ENCODE peak calls at places on chromosomes 2 and 18, in ten cellular contexts. I is psoas muscle; U is mesenteric fat pad; D is CD8-positive, alpha-beta T cell; X is stimulated activated CD8-positive, alpha-beta memory T cell treated with anti-CD3 and anti-CD28 coated beads, Interleukin-15, amount 100 ng/mL, for 24 hours; W is LoVo; K is lower lobe of right lung; V is AML-193; J is putamen; Z is head of caudate nucleus. B is an unnamed sample.

GRCh38 chr2:96916156-96917007 is 46.5 kb upstream of the SEMA4C start:
- DNase-seq in I (no peak), U (no peak), D (no peak), X (no peak), W (no peak), K (no peak), V (no peak), J (peak; percentile 77), Z (peak; percentile 86), B (no peak)

GRCh38 chr2:19675003-19675629 is 226.7 kb downstream of the TTC32 start:
- DNase-seq in I (no peak), U (no peak), D (no peak), X (no peak), W (no peak), K (no peak), V (no peak), J (no peak), Z (no peak), B (no peak)

GRCh38 chr2:216274194-216274593 is 98.1 kb downstream of the MARCHF4 start:
- DNase-seq in I (no peak), U (no peak), D (no peak), X (no peak), W (no peak), K (no peak), V (no peak), J (no peak), Z (no peak), B (no peak)

GRCh38 chr2:9055471-9055870 is 52.0 kb upstream of the MBOAT2 start:
- DNase-seq in I (no peak), U (no peak), D (no peak), X (no peak), W (no peak), K (no peak), V (no peak), J (no peak), Z (no peak), B (no peak)

GRCh38 chr2:127884436-127884835 is 1.3 kb downstream of the AMMECR1L start:
- DNase-seq in I (no peak), U (no peak), D (no peak), X (no peak), W (no peak), K (no peak), V (no peak), J (no peak), Z (no peak), B (no peak)

GRCh38 chr2:39715822-39716221 is 50.1 kb downstream of the TMEM178A start:
- DNase-seq in I (no peak), U (no peak), D (no peak), X (no peak), W (no peak), K (no peak), V (no peak), J (no peak), Z (no peak), B (no peak)

GRCh38 chr2:201654611-201655384 is 11.5 kb upstream of the TMEM237 start:
- DNase-seq in I (no peak), U (no peak), D (no peak), X (no peak), W (no peak), K (no peak), V (no peak), J (no peak), Z (no peak), B (no peak)

GRCh38 chr2:119387381-119388129 is 20.8 kb downstream of the DBI start:
- DNase-seq in I (peak; percentile 74), U (peak; percentile 88), D (peak; percentile 37), X (no peak), W (no peak), K (peak; percentile 88), V (peak; percentile 87), J (peak; percentile 53), Z (peak; percentile 81), B (peak; percentile 44)

GRCh38 chr2:95301186-95301585 is 4.0 kb downstream of the KCNIP3 start:
- DNase-seq in I (no peak), U (no peak), D (no peak), X (no peak), W (no peak), K (no peak), V (no peak), J (no peak), Z (no peak), B (no peak)

GRCh38 chr18:48902023-48902855 is 48.5 kb downstream of the SMAD7 start:
- DNase-seq in I (peak; percentile 88), U (peak; percentile 95), D (no peak), X (no peak), W (peak; percentile 78), K (peak; percentile 89), V (no peak), J (no peak), Z (peak; percentile 84), B (peak; percentile 79)

GRCh38 chr18:27750014-27750413 is 426.9 kb downstream of the CDH2 start:
- DNase-seq in I (no peak), U (no peak), D (no peak), X (no peak), W (peak; percentile 1), K (no peak), V (peak; percentile 18), J (peak; percentile 22), Z (peak; percentile 75), B (no peak)

GRCh38 chr2:13035866-13036265 is 319.1 kb downstream of the TRIB2 start:
- DNase-seq in I (no peak), U (no peak), D (no peak), X (no peak), W (no peak), K (no peak), V (no peak), J (peak; percentile 36), Z (peak; percentile 46), B (no peak)

GRCh38 chr2:219495531-219496122 is 3.1 kb upstream of the GMPPA start:
- DNase-seq in I (peak; percentile 88), U (no peak), D (peak; percentile 64), X (peak; percentile 17), W (peak; percentile 46), K (no peak), V (peak; percentile 47), J (peak; percentile 76), Z (peak; percentile 89), B (peak; percentile 59)

GRCh38 chr2:84717302-84717701 is 163.6 kb downstream of the TRABD2A start:
- DNase-seq in I (no peak), U (no peak), D (no peak), X (no peak), W (no peak), K (no peak), V (no peak), J (no peak), Z (no peak), B (no peak)

GRCh38 chr2:99707592-99707991 is 217.8 kb upstream of the REV1 start:
- DNase-seq in I (no peak), U (no peak), D (no peak), X (no peak), W (no peak), K (no peak), V (no peak), J (no peak), Z (no peak), B (no peak)

GRCh38 chr18:34352385-34353163 is 127.9 kb upstream of the NOL4 start:
- DNase-seq in I (no peak), U (no peak), D (no peak), X (no peak), W (no peak), K (no peak), V (no peak), J (peak; percentile 0), Z (no peak), B (no peak)

GRCh38 chr2:157831573-157832315 is 44.4 kb downstream of the ACVR1 start:
- DNase-seq in I (no peak), U (no peak), D (no peak), X (no peak), W (no peak), K (no peak), V (no peak), J (no peak), Z (no peak), B (no peak)

GRCh38 chr18:56473400-56474059 is 164.9 kb downstream of the TXNL1 start:
- DNase-seq in I (no peak), U (no peak), D (no peak), X (no peak), W (no peak), K (no peak), V (no peak), J (no peak), Z (no peak), B (no peak)

GRCh38 chr2:234164499-234165409 is 114.3 kb downstream of the SPP2 start:
- DNase-seq in I (no peak), U (no peak), D (peak; percentile 83), X (no peak), W (no peak), K (no peak), V (no peak), J (no peak), Z (no peak), B (no peak)

GRCh38 chr18:1663879-1664705 is 759.4 kb downstream of the ADCYAP1 start:
- DNase-seq in I (peak; percentile 52), U (no peak), D (no peak), X (no peak), W (peak; percentile 26), K (peak; percentile 85), V (peak; percentile 53), J (no peak), Z (peak; percentile 61), B (peak; percentile 36)

B was measured in left colon.